ENCODE peak calls at places on chromosomes 3 and 15, in nine cellular contexts. Q is hepatocyte, J is GM23248, C is HCT116, F is GM23338, Y is neural progenitor cell, V is MM.1S, W is OCI-LY7, I is SK-N-SH. H is an unnamed sample.

GRCh38 chr3:14633819-14634424 is 17.6 kb upstream of the CCDC174 start:
- DNase-seq in I (peak), W (peak), F (peak), C (peak), Y (peak), J (peak), Q (peak), V (peak), H (peak)

GRCh38 chr15:56428821-56429458 is 36.0 kb downstream of the MNS1 start:
- DNase-seq in J (peak), Q (peak), C (peak), Y (peak), I (peak), F (peak), W (peak), V (peak), H (peak)

GRCh38 chr15:50182233-50183013 is 427 bp downstream of the SLC27A2 start:
- DNase-seq in Q (peak), I (peak), V (peak), C (peak), F (peak), W (no peak), Y (peak), J (peak), H (no peak)

GRCh38 chr3:42659451-42660130 is 6.1 kb downstream of the ZBTB47 start:
- DNase-seq in I (peak), V (no peak), Q (no peak), F (no peak), J (no peak), W (no peak), C (no peak), Y (no peak), H (no peak)

GRCh38 chr15:64443747-64444621 is 16.4 kb upstream of the ZNF609 start:
- DNase-seq in V (peak), C (peak), J (peak), F (no peak), Q (peak), Y (no peak), W (no peak), I (no peak), H (peak)

GRCh38 chr3:36416660-36417059 is 36.4 kb downstream of the STAC start:
- DNase-seq in C (no peak), W (no peak), I (no peak), Y (no peak), V (no peak), Q (no peak), J (no peak), F (no peak), H (peak)

GRCh38 chr3:151999936-152000335 is 126.5 kb downstream of the SUCNR1 start:
- DNase-seq in F (no peak), J (no peak), V (no peak), I (no peak), Y (no peak), Q (no peak), C (no peak), W (no peak), H (no peak)

GRCh38 chr3:138434276-138434874 is at the start of gene ESYT3:
- DNase-seq in J (peak), Y (peak), Q (peak), V (peak), I (peak), C (no peak), F (peak), W (no peak), H (peak)

GRCh38 chr15:74680461-74680860 is 15.4 kb downstream of the EDC3 start:
- DNase-seq in F (no peak), Y (no peak), C (no peak), Q (no peak), J (no peak), V (no peak), W (no peak), I (no peak), H (no peak)

GRCh38 chr3:98914210-98915080 is 12.9 kb upstream of the DCBLD2 start:
- DNase-seq in J (no peak), I (no peak), Q (no peak), C (no peak), Y (no peak), W (no peak), F (no peak), V (no peak), H (peak)
- TF ChIP-seq EZH2phosphoT487 in J (no peak), I (no peak), Q (no peak), C (no peak), Y (no peak), W (no peak), F (no peak), V (no peak), H (no peak)

DNA sequence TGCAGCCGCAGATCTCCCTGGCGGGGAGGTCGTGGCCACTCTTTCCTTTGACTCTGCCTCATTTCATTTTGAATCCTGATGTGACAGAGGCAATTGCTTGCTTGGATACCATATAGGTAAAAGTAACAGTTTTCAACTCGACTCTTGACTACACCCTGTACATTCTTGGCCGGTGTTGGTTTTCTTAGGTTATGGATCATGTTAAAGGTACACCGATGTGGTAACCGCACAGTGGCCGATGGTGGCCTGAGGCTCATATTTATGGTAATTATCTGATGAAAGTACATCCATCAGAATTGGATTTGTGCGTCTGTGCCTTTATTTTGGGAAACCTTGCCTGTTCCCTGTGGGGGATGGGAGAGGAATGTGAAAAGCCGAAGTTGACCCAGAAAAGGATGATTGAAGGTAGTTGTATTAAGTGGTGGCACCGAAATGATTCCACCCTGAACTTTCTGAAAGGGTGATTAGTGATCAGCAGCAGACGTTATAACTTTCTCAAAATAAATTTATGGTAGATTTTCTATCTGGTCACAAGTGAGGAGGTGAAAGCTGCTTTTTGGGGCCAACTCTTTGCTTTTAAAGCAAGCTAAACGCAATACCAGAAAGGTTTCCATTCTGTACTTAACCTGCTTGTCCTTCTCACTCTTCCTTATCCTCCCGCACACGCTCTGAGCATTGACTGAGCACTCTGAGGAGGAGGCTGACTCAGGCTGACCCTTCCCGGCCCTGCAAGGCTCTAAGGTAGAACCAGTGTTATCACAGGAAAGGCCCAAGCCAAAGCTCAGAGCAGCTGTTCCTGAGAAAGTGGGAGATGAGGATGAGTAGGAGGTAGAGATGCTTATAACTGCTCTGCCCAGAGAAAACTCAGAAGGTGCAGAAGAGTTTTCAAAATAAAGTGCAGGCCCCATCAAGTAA is 2.0 kb downstream of the B3GNT5 start:
- DNase-seq in Q (peak), C (no peak), W (no peak), Y (peak), F (no peak), I (no peak), V (no peak), J (no peak), H (peak)
- TF ChIP-seq EZH2phosphoT487 in Q (no peak), C (no peak), W (no peak), Y (no peak), F (no peak), I (no peak), V (no peak), J (no peak), H (no peak)

GRCh38 chr3:16148783-16149182 is 25.7 kb upstream of the GALNT15 start:
- DNase-seq in V (no peak), F (no peak), J (peak), W (no peak), Q (peak), I (no peak), Y (no peak), C (no peak), H (no peak)
- TF ChIP-seq EZH2phosphoT487 in V (no peak), F (no peak), J (no peak), W (no peak), Q (no peak), I (no peak), Y (no peak), C (no peak), H (no peak)

DNA sequence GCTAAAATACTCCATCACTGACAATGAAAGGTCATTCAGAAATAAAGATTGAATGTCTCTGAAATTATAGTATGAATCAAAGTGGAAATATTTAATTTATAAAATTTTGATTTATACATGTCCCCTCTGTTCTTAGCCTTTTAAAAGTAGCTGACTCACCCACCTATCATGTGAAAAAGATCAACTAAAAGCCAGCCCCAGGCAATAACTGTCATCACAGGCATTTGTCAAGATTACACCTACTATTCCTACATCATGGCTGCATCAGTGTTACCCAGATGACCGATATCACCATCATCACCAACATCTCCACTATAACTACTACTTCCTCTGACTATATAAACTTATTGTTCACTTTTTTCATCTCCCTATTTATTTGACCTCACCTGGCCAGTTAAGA is 14.3 kb upstream of the PIK3R4 start:
- DNase-seq in C (no peak), I (no peak), J (peak), F (no peak), W (no peak), Y (no peak), V (no peak), Q (no peak), H (peak)
- TF ChIP-seq EZH2phosphoT487 in C (no peak), I (no peak), J (peak), F (no peak), W (no peak), Y (no peak), V (no peak), Q (no peak), H (no peak)

GRCh38 chr3:122760457-122761271 is 33.0 kb downstream of the HSPBAP1 start:
- DNase-seq in V (no peak), Y (peak), F (peak), J (no peak), C (peak), Q (no peak), W (no peak), I (no peak), H (no peak)

GRCh38 chr3:122754867-122755835 is 38.5 kb downstream of the HSPBAP1 start:
- DNase-seq in I (peak), W (peak), V (peak), J (peak), F (peak), Y (peak), Q (peak), C (peak), H (peak)

DNA sequence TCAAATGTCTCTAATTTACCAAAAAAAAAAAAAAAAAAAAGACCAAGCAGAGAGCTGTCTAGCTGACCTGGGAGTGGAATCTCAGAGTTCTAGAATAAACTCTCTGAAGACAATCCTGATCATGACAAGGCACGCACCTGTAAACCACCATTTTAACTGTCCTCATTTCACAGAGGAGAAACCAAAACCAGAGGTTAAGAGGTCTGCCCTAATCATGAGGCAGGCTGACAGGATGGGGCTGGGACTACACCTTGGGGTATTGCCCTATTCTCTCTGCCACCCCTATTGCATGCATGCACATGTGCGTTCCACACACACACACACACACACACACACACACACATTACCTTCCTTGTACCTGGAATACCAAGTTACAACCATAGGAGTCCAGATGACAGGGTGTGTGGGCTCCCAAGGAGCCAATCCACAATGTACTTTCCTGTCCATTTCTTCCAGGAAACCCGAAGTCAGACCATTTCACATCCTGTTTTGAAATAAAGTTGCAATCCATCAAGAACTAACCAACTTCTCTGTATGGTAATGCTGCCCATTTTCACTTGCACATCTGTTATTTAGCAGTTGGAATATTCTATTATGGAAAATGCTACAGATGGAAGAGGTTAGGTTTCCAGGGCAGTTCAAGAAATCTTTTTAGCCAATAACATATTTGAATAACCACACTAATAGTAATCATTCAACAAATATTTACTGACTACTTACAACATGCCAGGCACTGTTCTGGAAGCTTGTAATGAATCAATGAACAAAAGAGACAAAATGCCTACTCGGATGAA is 34.6 kb downstream of the HSPBAP1 start:
- DNase-seq in Q (no peak), C (no peak), V (peak), W (no peak), F (no peak), Y (no peak), J (no peak), I (no peak), H (no peak)
- TF ChIP-seq EZH2phosphoT487 in Q (no peak), C (no peak), V (no peak), W (no peak), F (no peak), Y (no peak), J (no peak), I (no peak), H (no peak)

GRCh38 chr3:58556001-58556400 is 19.0 kb upstream of the ACOX2 start:
- DNase-seq in Q (no peak), I (no peak), J (no peak), W (no peak), Y (no peak), V (no peak), F (no peak), C (no peak), H (no peak)
- TF ChIP-seq EZH2phosphoT487 in Q (no peak), I (no peak), J (no peak), W (no peak), Y (no peak), V (no peak), F (no peak), C (no peak), H (no peak)

DNA sequence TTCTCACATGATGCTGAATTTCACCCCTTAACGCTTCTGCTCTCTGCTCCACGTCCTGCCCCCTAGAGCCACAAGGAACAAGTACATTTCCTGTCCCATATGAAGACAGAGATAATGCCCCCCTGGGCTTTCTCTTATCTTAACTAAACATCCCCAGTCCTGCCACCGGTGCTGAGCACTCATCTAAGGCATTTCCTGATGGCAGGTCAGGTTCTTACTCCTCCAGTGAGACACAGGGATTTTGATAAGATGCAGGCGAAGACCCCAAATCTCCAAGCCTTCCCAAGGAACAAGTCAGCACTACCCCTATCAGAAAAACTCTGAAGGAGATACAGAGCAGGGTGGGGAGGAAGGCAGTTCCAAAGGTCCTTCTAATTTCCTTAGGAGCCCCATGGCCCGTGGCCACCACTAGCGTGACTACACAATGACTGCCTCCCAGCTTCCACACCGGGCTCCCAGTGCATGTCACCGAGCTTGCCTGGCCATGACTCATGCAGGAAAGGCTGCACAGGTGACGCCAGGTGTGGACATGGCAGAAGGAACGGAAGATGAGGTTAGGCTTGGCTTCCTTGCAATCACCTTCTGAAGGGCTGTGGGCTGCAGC is 152.9 kb downstream of the XXYLT1 start:
- DNase-seq in C (peak), F (peak), W (no peak), J (no peak), I (no peak), Y (no peak), Q (peak), V (no peak), H (peak)
- TF ChIP-seq EZH2phosphoT487 in C (no peak), F (no peak), W (no peak), J (no peak), I (no peak), Y (no peak), Q (no peak), V (no peak), H (no peak)

GRCh38 chr3:100090669-100091005 is 23.7 kb downstream of the FILIP1L start:
- DNase-seq in W (no peak), J (no peak), C (no peak), F (no peak), I (no peak), V (no peak), Y (no peak), Q (no peak), H (no peak)

GRCh38 chr3:100088735-100089368 is 25.4 kb downstream of the FILIP1L start:
- DNase-seq in V (no peak), W (no peak), I (no peak), Q (no peak), C (no peak), J (no peak), Y (no peak), F (peak), H (peak)

GRCh38 chr3:100086401-100086800 is 27.9 kb downstream of the FILIP1L start:
- DNase-seq in W (no peak), Q (no peak), V (no peak), J (peak), I (no peak), C (no peak), Y (no peak), F (no peak), H (peak)

GRCh38 chr3:100087203-100087602 is 27.1 kb downstream of the FILIP1L start:
- DNase-seq in W (no peak), I (no peak), J (peak), C (no peak), F (no peak), Y (no peak), Q (no peak), V (peak), H (peak)

DNA sequence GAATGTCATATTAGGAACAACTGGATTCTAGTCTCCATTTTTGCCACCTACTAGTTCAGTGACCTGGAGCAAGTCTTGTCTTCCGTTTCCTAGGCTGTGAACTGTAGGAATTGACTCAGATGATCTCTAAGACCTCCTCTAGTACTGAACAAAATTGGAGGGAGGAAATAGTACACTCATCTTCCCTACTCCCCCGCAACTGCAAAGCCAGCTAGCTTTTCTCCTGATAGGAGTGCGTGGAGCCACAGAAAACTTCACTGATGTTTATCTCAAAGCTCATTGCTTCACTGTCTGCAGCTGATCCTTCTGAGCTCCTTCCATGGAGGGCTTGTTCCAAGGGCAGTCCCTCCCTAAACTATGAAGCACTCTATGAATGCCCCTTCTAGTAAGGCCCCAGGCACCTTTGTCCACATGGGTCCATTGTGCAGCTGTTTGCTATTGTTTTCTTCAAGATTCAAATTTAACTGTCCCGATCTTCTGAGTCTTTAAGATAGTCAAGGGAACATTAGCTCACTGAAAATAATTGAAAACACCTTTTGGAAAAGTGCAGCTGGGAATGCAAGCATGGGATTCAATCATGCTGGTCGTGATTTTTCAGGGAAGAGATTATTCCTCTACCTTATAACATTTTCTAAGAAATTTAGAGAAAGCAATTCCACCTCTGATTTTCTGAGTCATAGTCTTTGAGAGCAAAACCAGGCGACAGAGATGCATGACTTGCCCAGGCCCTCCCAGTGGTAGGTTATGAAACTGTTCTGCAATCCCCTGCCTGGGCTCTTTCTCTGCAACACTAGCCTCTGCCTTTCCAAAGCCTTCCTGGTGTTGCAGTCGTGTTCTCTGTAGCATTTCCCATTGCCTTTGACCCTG is 24.3 kb downstream of the FILIP1L start:
- DNase-seq in C (peak), F (peak), W (no peak), Y (peak), Q (peak), I (no peak), J (peak), V (no peak), H (peak)
- TF ChIP-seq EZH2phosphoT487 in C (no peak), F (no peak), W (no peak), Y (no peak), Q (no peak), I (no peak), J (no peak), V (no peak), H (no peak)

DNA sequence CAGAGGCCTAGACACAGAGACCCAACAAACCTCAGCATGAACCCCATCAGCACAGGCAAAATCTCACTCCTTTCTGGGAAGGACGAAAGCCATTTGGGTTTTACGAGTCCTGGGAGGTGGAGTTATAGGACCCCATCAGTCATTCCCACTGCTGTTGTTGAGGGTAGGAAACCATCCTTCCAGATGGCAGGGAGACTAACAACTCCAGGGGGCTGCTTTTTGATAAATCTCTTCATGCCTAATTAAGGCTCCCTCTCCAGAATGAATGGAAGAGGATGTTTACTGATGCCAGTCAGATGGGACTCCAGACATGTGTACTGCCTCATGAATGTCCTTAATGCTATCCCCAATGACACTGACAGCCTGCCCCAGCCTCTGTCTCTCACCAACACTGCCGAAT is 75.3 kb downstream of the ST8SIA2 start:
- DNase-seq in V (no peak), W (no peak), C (no peak), I (peak), Y (no peak), J (no peak), F (no peak), Q (no peak), H (no peak)
- TF ChIP-seq EZH2phosphoT487 in V (no peak), W (no peak), C (no peak), I (no peak), Y (no peak), J (no peak), F (no peak), Q (no peak), H (no peak)